ENCODE peak calls at places on chromosome 13, in seven cellular contexts. One of them, this sample, is unnamed.

GRCh38 chr13:44844786-44845185 is 144.5 kb downstream of the NUFIP1 start:
- DNase-seq in cardiac fibroblast: no peak
- DNase-seq in naive thymus-derived CD8-positive, alpha-beta T cell: no peak
- DNase-seq in fibroblast of mammary gland: no peak
- DNase-seq in NCI-H1694: no peak
- DNase-seq in CD4-positive, alpha-beta T cell: no peak
- DNase-seq in B cell: no peak
- DNase-seq in this sample: no peak

GRCh38 chr13:38826182-38826813 is 139.4 kb downstream of the FREM2 start:
- DNase-seq in cardiac fibroblast: no peak
- DNase-seq in naive thymus-derived CD8-positive, alpha-beta T cell: no peak
- DNase-seq in fibroblast of mammary gland: no peak
- DNase-seq in NCI-H1694: no peak
- DNase-seq in CD4-positive, alpha-beta T cell: no peak
- DNase-seq in B cell: no peak
- DNase-seq in this sample: no peak

GRCh38 chr13:110354715-110355473 is 47.8 kb downstream of the COL4A2 start:
- DNase-seq in cardiac fibroblast: no peak
- DNase-seq in naive thymus-derived CD8-positive, alpha-beta T cell: no peak
- DNase-seq in fibroblast of mammary gland: no peak
- DNase-seq in NCI-H1694: no peak
- DNase-seq in CD4-positive, alpha-beta T cell: no peak
- DNase-seq in B cell: no peak
- DNase-seq in this sample: peak; percentile 58

GRCh38 chr13:93562676-93563075 is 336.1 kb downstream of the GPC6 start:
- DNase-seq in cardiac fibroblast: no peak
- DNase-seq in naive thymus-derived CD8-positive, alpha-beta T cell: no peak
- DNase-seq in fibroblast of mammary gland: no peak
- DNase-seq in NCI-H1694: no peak
- DNase-seq in CD4-positive, alpha-beta T cell: no peak
- DNase-seq in B cell: no peak
- DNase-seq in this sample: no peak

GRCh38 chr13:29543230-29544215 is 52.0 kb downstream of the SLC7A1 start:
- DNase-seq in cardiac fibroblast: no peak
- DNase-seq in naive thymus-derived CD8-positive, alpha-beta T cell: no peak
- DNase-seq in fibroblast of mammary gland: peak; percentile 69
- DNase-seq in NCI-H1694: no peak
- DNase-seq in CD4-positive, alpha-beta T cell: no peak
- DNase-seq in B cell: no peak
- DNase-seq in this sample: peak; percentile 81

GRCh38 chr13:59340151-59340550 is 823.6 kb downstream of the DIAPH3 start:
- DNase-seq in cardiac fibroblast: no peak
- DNase-seq in naive thymus-derived CD8-positive, alpha-beta T cell: no peak
- DNase-seq in fibroblast of mammary gland: no peak
- DNase-seq in NCI-H1694: no peak
- DNase-seq in CD4-positive, alpha-beta T cell: no peak
- DNase-seq in B cell: no peak
- DNase-seq in this sample: no peak

GRCh38 chr13:30576528-30576927 is 41.2 kb upstream of the USPL1 start:
- DNase-seq in cardiac fibroblast: peak; percentile 47
- DNase-seq in naive thymus-derived CD8-positive, alpha-beta T cell: peak; percentile 22
- DNase-seq in fibroblast of mammary gland: peak; percentile 58
- DNase-seq in NCI-H1694: no peak
- DNase-seq in CD4-positive, alpha-beta T cell: peak; percentile 36
- DNase-seq in B cell: no peak
- DNase-seq in this sample: no peak

GRCh38 chr13:29562762-29563161 is 32.7 kb downstream of the SLC7A1 start:
- DNase-seq in cardiac fibroblast: no peak
- DNase-seq in naive thymus-derived CD8-positive, alpha-beta T cell: no peak
- DNase-seq in fibroblast of mammary gland: no peak
- DNase-seq in NCI-H1694: no peak
- DNase-seq in CD4-positive, alpha-beta T cell: no peak
- DNase-seq in B cell: no peak
- DNase-seq in this sample: no peak

GRCh38 chr13:24502567-24503375 is 9.8 kb downstream of the PARP4 start:
- DNase-seq in cardiac fibroblast: peak; percentile 45
- DNase-seq in naive thymus-derived CD8-positive, alpha-beta T cell: no peak
- DNase-seq in fibroblast of mammary gland: peak; percentile 77
- DNase-seq in NCI-H1694: no peak
- DNase-seq in CD4-positive, alpha-beta T cell: no peak
- DNase-seq in B cell: no peak
- DNase-seq in this sample: no peak

GRCh38 chr13:34926513-34926912 is 15.6 kb upstream of the NBEA start:
- DNase-seq in cardiac fibroblast: peak; percentile 57
- DNase-seq in naive thymus-derived CD8-positive, alpha-beta T cell: no peak
- DNase-seq in fibroblast of mammary gland: peak; percentile 64
- DNase-seq in NCI-H1694: no peak
- DNase-seq in CD4-positive, alpha-beta T cell: no peak
- DNase-seq in B cell: no peak
- DNase-seq in this sample: no peak

GRCh38 chr13:97329331-97329730 is 104.6 kb upstream of the RAP2A start:
- DNase-seq in cardiac fibroblast: peak; percentile 61
- DNase-seq in naive thymus-derived CD8-positive, alpha-beta T cell: no peak
- DNase-seq in fibroblast of mammary gland: no peak
- DNase-seq in NCI-H1694: no peak
- DNase-seq in CD4-positive, alpha-beta T cell: no peak
- DNase-seq in B cell: no peak
- DNase-seq in this sample: no peak

GRCh38 chr13:46124967-46125933 is 20.4 kb upstream of the CPB2 start:
- DNase-seq in cardiac fibroblast: peak; percentile 5
- DNase-seq in naive thymus-derived CD8-positive, alpha-beta T cell: no peak
- DNase-seq in fibroblast of mammary gland: no peak
- DNase-seq in NCI-H1694: no peak
- DNase-seq in CD4-positive, alpha-beta T cell: no peak
- DNase-seq in B cell: no peak
- DNase-seq in this sample: no peak

GRCh38 chr13:25177012-25177411 is 4.9 kb upstream of the AMER2 start:
- DNase-seq in cardiac fibroblast: no peak
- DNase-seq in naive thymus-derived CD8-positive, alpha-beta T cell: no peak
- DNase-seq in fibroblast of mammary gland: no peak
- DNase-seq in NCI-H1694: no peak
- DNase-seq in CD4-positive, alpha-beta T cell: no peak
- DNase-seq in B cell: no peak
- DNase-seq in this sample: no peak

GRCh38 chr13:33787051-33787591 is 30.8 kb upstream of the RFC3 start:
- DNase-seq in cardiac fibroblast: peak; percentile 4
- DNase-seq in naive thymus-derived CD8-positive, alpha-beta T cell: no peak
- DNase-seq in fibroblast of mammary gland: peak; percentile 7
- DNase-seq in NCI-H1694: no peak
- DNase-seq in CD4-positive, alpha-beta T cell: no peak
- DNase-seq in B cell: no peak
- DNase-seq in this sample: no peak

GRCh38 chr13:109568273-109568900 is 218.0 kb downstream of the IRS2 start:
- DNase-seq in cardiac fibroblast: no peak
- DNase-seq in naive thymus-derived CD8-positive, alpha-beta T cell: no peak
- DNase-seq in fibroblast of mammary gland: peak; percentile 15
- DNase-seq in NCI-H1694: no peak
- DNase-seq in CD4-positive, alpha-beta T cell: no peak
- DNase-seq in B cell: no peak
- DNase-seq in this sample: no peak

GRCh38 chr13:20492641-20493040 is 33.0 kb downstream of the CRYL1 start:
- DNase-seq in cardiac fibroblast: peak; percentile 33
- DNase-seq in naive thymus-derived CD8-positive, alpha-beta T cell: no peak
- DNase-seq in fibroblast of mammary gland: peak; percentile 10
- DNase-seq in NCI-H1694: no peak
- DNase-seq in CD4-positive, alpha-beta T cell: no peak
- DNase-seq in B cell: no peak
- DNase-seq in this sample: peak; percentile 68

GRCh38 chr13:27130223-27131015 is 41.2 kb downstream of the USP12 start:
- DNase-seq in cardiac fibroblast: peak; percentile 73
- DNase-seq in naive thymus-derived CD8-positive, alpha-beta T cell: no peak
- DNase-seq in fibroblast of mammary gland: peak; percentile 91
- DNase-seq in NCI-H1694: no peak
- DNase-seq in CD4-positive, alpha-beta T cell: no peak
- DNase-seq in B cell: no peak
- DNase-seq in this sample: no peak

GRCh38 chr13:23658929-23659541 is 88.8 kb downstream of the TNFRSF19 start:
- DNase-seq in cardiac fibroblast: no peak
- DNase-seq in naive thymus-derived CD8-positive, alpha-beta T cell: no peak
- DNase-seq in fibroblast of mammary gland: no peak
- DNase-seq in NCI-H1694: no peak
- DNase-seq in CD4-positive, alpha-beta T cell: no peak
- DNase-seq in B cell: no peak
- DNase-seq in this sample: no peak

GRCh38 chr13:31930901-31931522 is 100.6 kb upstream of the FRY start:
- DNase-seq in cardiac fibroblast: no peak
- DNase-seq in naive thymus-derived CD8-positive, alpha-beta T cell: no peak
- DNase-seq in fibroblast of mammary gland: no peak
- DNase-seq in NCI-H1694: no peak
- DNase-seq in CD4-positive, alpha-beta T cell: no peak
- DNase-seq in B cell: no peak
- DNase-seq in this sample: peak; percentile 62

GRCh38 chr13:31909889-31910551 is 121.6 kb upstream of the FRY start:
- DNase-seq in cardiac fibroblast: peak; percentile 80
- DNase-seq in naive thymus-derived CD8-positive, alpha-beta T cell: peak; percentile 28
- DNase-seq in fibroblast of mammary gland: peak; percentile 77
- DNase-seq in NCI-H1694: peak; percentile 67
- DNase-seq in CD4-positive, alpha-beta T cell: peak; percentile 39
- DNase-seq in B cell: peak; percentile 49
- DNase-seq in this sample: no peak

GRCh38 chr13:112446867-112447266 is 70.7 kb downstream of the SPACA7 start:
- DNase-seq in cardiac fibroblast: no peak
- DNase-seq in naive thymus-derived CD8-positive, alpha-beta T cell: no peak
- DNase-seq in fibroblast of mammary gland: no peak
- DNase-seq in NCI-H1694: no peak
- DNase-seq in CD4-positive, alpha-beta T cell: no peak
- DNase-seq in B cell: no peak
- DNase-seq in this sample: no peak

GRCh38 chr13:43472344-43472743 is 314.4 kb downstream of the ENOX1 start:
- DNase-seq in cardiac fibroblast: no peak
- DNase-seq in naive thymus-derived CD8-positive, alpha-beta T cell: no peak
- DNase-seq in fibroblast of mammary gland: no peak
- DNase-seq in NCI-H1694: peak; percentile 19
- DNase-seq in CD4-positive, alpha-beta T cell: no peak
- DNase-seq in B cell: no peak
- DNase-seq in this sample: no peak

GRCh38 chr13:105441406-105441805 is 1094.1 kb downstream of the EFNB2 start:
- DNase-seq in cardiac fibroblast: no peak
- DNase-seq in naive thymus-derived CD8-positive, alpha-beta T cell: no peak
- DNase-seq in fibroblast of mammary gland: no peak
- DNase-seq in NCI-H1694: no peak
- DNase-seq in CD4-positive, alpha-beta T cell: no peak
- DNase-seq in B cell: no peak
- DNase-seq in this sample: no peak

GRCh38 chr13:87684850-87685735 is 13.9 kb downstream of the SLITRK5 start:
- DNase-seq in cardiac fibroblast: no peak
- DNase-seq in naive thymus-derived CD8-positive, alpha-beta T cell: no peak
- DNase-seq in fibroblast of mammary gland: no peak
- DNase-seq in NCI-H1694: no peak
- DNase-seq in CD4-positive, alpha-beta T cell: no peak
- DNase-seq in B cell: no peak
- DNase-seq in this sample: no peak

GRCh38 chr13:18944501-18945068 is 237.0 kb downstream of the TUBA3C start:
- DNase-seq in cardiac fibroblast: no peak
- DNase-seq in naive thymus-derived CD8-positive, alpha-beta T cell: no peak
- DNase-seq in fibroblast of mammary gland: no peak
- DNase-seq in NCI-H1694: no peak
- DNase-seq in CD4-positive, alpha-beta T cell: no peak
- DNase-seq in B cell: no peak
- DNase-seq in this sample: peak; percentile 11

GRCh38 chr13:45834411-45834994 is 17.1 kb downstream of the SIAH3 start:
- DNase-seq in cardiac fibroblast: no peak
- DNase-seq in naive thymus-derived CD8-positive, alpha-beta T cell: no peak
- DNase-seq in fibroblast of mammary gland: no peak
- DNase-seq in NCI-H1694: no peak
- DNase-seq in CD4-positive, alpha-beta T cell: no peak
- DNase-seq in B cell: no peak
- DNase-seq in this sample: no peak

GRCh38 chr13:96821381-96821780 is 172.9 kb downstream of the OXGR1 start:
- DNase-seq in cardiac fibroblast: no peak
- DNase-seq in naive thymus-derived CD8-positive, alpha-beta T cell: no peak
- DNase-seq in fibroblast of mammary gland: peak; percentile 84
- DNase-seq in NCI-H1694: no peak
- DNase-seq in CD4-positive, alpha-beta T cell: no peak
- DNase-seq in B cell: no peak
- DNase-seq in this sample: no peak

GRCh38 chr13:23427342-23428182 is 5.9 kb downstream of the SACS start:
- DNase-seq in cardiac fibroblast: peak; percentile 86
- DNase-seq in naive thymus-derived CD8-positive, alpha-beta T cell: no peak
- DNase-seq in fibroblast of mammary gland: peak; percentile 96
- DNase-seq in NCI-H1694: no peak
- DNase-seq in CD4-positive, alpha-beta T cell: no peak
- DNase-seq in B cell: no peak
- DNase-seq in this sample: no peak

GRCh38 chr13:54029226-54029625 is 1000.6 kb downstream of the OLFM4 start:
- DNase-seq in cardiac fibroblast: no peak
- DNase-seq in naive thymus-derived CD8-positive, alpha-beta T cell: no peak
- DNase-seq in fibroblast of mammary gland: no peak
- DNase-seq in NCI-H1694: no peak
- DNase-seq in CD4-positive, alpha-beta T cell: no peak
- DNase-seq in B cell: no peak
- DNase-seq in this sample: peak; percentile 20

GRCh38 chr13:20182231-20182846 is 10.4 kb downstream of the GJB2 start:
- DNase-seq in cardiac fibroblast: peak; percentile 84
- DNase-seq in naive thymus-derived CD8-positive, alpha-beta T cell: no peak
- DNase-seq in fibroblast of mammary gland: peak; percentile 80
- DNase-seq in NCI-H1694: peak; percentile 55
- DNase-seq in CD4-positive, alpha-beta T cell: peak; percentile 50
- DNase-seq in B cell: peak; percentile 69
- DNase-seq in this sample: peak; percentile 82

GRCh38 chr13:48232420-48233096 is 448 bp upstream of the ITM2B start:
- DNase-seq in cardiac fibroblast: no peak
- DNase-seq in naive thymus-derived CD8-positive, alpha-beta T cell: no peak
- DNase-seq in fibroblast of mammary gland: peak; percentile 65
- DNase-seq in NCI-H1694: peak; percentile 24
- DNase-seq in CD4-positive, alpha-beta T cell: no peak
- DNase-seq in B cell: no peak
- DNase-seq in this sample: no peak

GRCh38 chr13:112715715-112716460 is 26.1 kb downstream of the ATP11A start:
- DNase-seq in cardiac fibroblast: no peak
- DNase-seq in naive thymus-derived CD8-positive, alpha-beta T cell: no peak
- DNase-seq in fibroblast of mammary gland: no peak
- DNase-seq in NCI-H1694: no peak
- DNase-seq in CD4-positive, alpha-beta T cell: peak; percentile 8
- DNase-seq in B cell: no peak
- DNase-seq in this sample: no peak

This sample was measured in GM13976.